ENCODE peak calls at places on chromosomes 2 and 18, in four cellular contexts. I, Y, H and L are unnamed samples.

GRCh38 chr2:96699021-96699420 is 40.8 kb downstream of the LMAN2L start:
- DNase-seq in Y (no peak), I (no peak), H (no peak), L (no peak)

GRCh38 chr2:164205347-164205746 is 415.9 kb downstream of the GRB14 start:
- DNase-seq in Y (no peak), H (peak; percentile 71), I (no peak), L (no peak)

GRCh38 chr18:75043478-75043877 is 165.5 kb downstream of the PTGR3 start:
- DNase-seq in Y (no peak), H (no peak), I (no peak), L (no peak)

GRCh38 chr18:61922435-61922834 is 29.6 kb upstream of the RNF152 start:
- DNase-seq in I (no peak), H (peak; percentile 18), Y (no peak), L (no peak)

GRCh38 chr2:85239102-85239501 is 88.7 kb downstream of the TGOLN2 start:
- DNase-seq in H (no peak), Y (no peak), I (no peak), L (no peak)

GRCh38 chr2:132589060-132589765 is 80.8 kb downstream of the LYPD1 start:
- DNase-seq in I (no peak), H (no peak), Y (no peak), L (peak; percentile 30)

GRCh38 chr2:1593371-1594205 is 150.7 kb downstream of the PXDN start:
- DNase-seq in Y (peak; percentile 61), I (no peak), H (peak; percentile 87), L (no peak)

GRCh38 chr2:231347081-231347480 is 48.4 kb upstream of the B3GNT7 start:
- DNase-seq in Y (no peak), H (no peak), I (no peak), L (no peak)

GRCh38 chr2:100178085-100178788 is 35.8 kb upstream of the AFF3 start:
- DNase-seq in I (peak; percentile 52), H (peak; percentile 73), Y (peak; percentile 53), L (peak; percentile 52)

GRCh38 chr18:50177294-50177992 is 17.5 kb downstream of the MYO5B start:
- DNase-seq in Y (no peak), I (no peak), H (no peak), L (no peak)

GRCh38 chr2:18976112-18976961 is 382.1 kb downstream of the OSR1 start:
- DNase-seq in I (no peak), Y (no peak), H (peak; percentile 95), L (no peak)

GRCh38 chr2:135844285-135844985 is 7.5 kb upstream of the LCT start:
- DNase-seq in I (no peak), Y (no peak), H (no peak), L (no peak)

GRCh38 chr2:17615728-17616351 is 75.3 kb downstream of the VSNL1 start:
- DNase-seq in Y (no peak), I (no peak), H (peak; percentile 70), L (no peak)

GRCh38 chr2:46461716-46462171 is 17.6 kb upstream of the TMEM247 start:
- DNase-seq in H (no peak), I (peak; percentile 27), Y (no peak), L (no peak)

GRCh38 chr18:10794771-10795170 is 268.9 kb downstream of the NAPG start:
- DNase-seq in H (no peak), Y (no peak), I (no peak), L (no peak)

GRCh38 chr2:102442967-102443828 is 20.2 kb downstream of the IL18RAP start:
- DNase-seq in H (peak; percentile 68), Y (peak; percentile 36), I (peak; percentile 52), L (peak; percentile 13)

GRCh38 chr2:10432315-10433181 is 15.6 kb downstream of the ODC1 start:
- DNase-seq in I (no peak), H (no peak), Y (peak; percentile 29), L (no peak)

GRCh38 chr2:63057249-63058148 is 6.9 kb downstream of the OTX1 start:
- DNase-seq in H (no peak), Y (peak; percentile 2), I (no peak), L (peak; percentile 15)

GRCh38 chr2:113692698-113693428 is 63.6 kb downstream of the SLC35F5 start:
- DNase-seq in Y (no peak), I (peak; percentile 46), H (no peak), L (no peak)

DNA sequence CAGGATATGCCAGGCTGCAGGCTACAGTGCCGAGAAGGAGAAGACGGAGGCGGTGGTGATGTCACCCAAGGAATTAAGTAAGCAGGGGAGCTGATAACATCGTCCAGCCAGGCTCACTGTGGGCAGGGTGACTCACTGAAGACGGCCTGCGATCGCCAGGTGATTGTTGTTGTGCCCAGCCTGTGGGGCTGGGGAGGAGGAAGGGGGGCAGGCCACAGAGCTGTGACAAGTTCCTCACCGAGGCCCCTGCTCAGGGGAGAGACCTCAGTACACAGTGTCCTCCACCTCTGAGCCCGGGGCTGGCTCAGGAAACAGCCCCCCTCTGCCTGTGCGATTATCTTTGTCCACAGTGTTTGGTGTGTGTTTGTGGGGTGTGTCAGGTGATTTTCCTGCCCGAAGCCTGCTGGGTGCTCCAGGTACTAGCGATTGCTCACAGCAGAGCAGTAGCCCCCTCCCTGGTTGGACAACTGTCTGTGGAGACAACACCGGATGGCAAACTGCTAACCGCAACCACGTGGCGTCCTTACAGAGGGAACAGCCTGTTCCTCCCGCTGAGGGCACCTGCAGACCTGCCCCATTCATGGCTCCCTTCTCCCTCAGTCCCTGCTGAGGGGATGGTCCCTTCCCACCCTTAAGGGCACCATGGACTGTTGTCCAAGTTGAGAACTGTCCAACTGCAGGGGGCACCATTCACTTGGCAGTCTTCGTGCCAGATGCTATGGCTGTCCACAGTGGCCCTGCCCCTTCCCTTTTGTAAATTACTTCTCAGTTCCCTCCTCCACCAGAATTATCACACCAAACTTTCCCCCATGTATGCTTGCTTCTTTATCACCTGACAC is 95.1 kb downstream of the ZFP36L2 start:
- DNase-seq in I (peak; percentile 83), H (peak; percentile 89), Y (peak; percentile 49), L (no peak)
- TF ChIP-seq CTCF in I (peak; percentile 59), H (peak; percentile 29), Y (peak; percentile 42), L (peak; percentile 36)

DNA sequence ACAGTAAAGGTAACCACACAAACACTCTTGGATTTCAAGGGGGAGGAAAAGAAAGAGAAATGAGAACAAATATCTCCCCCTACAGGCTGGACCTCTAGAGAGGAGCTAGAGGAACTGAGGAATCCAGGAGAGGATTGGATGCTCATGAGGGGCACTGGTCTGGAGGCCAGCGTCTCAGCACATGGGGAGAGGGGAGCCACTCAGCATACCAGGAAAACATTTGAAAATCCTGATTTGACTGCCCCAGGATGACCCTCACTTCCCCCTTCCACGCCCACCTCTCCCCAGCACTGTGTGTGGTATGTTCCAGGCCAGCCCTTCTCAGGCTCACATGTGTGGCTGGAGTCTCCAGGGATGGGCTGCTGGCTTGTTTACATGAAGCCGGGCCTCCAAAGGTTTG is 396.8 kb upstream of the ID2 start:
- DNase-seq in Y (no peak), H (peak; percentile 19), I (no peak), L (no peak)
- TF ChIP-seq CTCF in Y (peak; percentile 40), H (no peak), I (no peak), L (peak; percentile 26)

GRCh38 chr2:148644885-148645134 is 259 bp downstream of the EPC2 start:
- DNase-seq in I (no peak), Y (no peak), H (no peak), L (no peak)
- TF ChIP-seq CTCF in I (no peak), Y (no peak), H (no peak), L (no peak)

DNA sequence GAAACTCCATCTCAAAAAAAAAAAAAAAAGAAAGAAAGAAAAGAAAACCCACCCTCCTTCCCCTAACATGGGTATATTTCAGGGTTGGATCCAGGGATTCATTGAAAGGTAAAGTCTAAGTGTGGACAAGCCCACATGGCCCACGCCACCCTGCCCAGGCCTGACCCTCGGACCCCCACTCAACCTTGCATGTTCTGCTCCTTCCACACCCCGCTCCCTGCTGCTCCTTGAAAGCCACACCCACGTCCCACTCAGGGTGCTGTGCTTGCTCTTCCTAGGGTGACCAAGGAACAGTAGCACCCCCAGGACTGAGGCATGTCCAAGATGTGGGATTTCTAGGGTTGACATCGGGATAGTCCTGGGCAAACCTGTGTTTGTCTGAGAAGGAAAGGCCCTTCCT is 172.7 kb upstream of the MYCN start:
- DNase-seq in I (no peak), Y (no peak), H (no peak), L (no peak)
- TF ChIP-seq CTCF in I (no peak), Y (no peak), H (no peak), L (no peak)

GRCh38 chr2:159571540-159572260 is 44.6 kb downstream of the BAZ2B start:
- DNase-seq in I (no peak), Y (no peak), H (no peak), L (no peak)
- TF ChIP-seq CTCF in I (no peak), Y (no peak), H (no peak), L (no peak)

DNA sequence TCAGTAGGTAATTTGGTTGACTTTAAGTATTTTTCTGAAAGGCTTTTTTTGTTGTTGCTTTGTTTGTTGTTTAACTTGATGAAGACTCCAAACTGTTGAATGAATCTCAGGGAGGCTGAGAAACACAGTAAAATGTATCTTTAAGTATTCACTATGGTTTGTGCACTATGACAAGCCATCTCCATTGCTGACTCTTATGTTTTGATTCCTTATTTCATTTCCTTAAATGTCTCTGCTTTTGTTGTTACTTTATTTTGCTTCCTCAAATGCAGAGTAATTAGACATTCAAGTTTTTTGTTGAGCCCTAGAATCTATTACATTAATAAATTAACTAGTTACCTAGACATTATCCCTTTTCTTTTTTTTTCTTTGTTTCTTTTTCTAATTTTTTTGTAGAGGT is 46.3 kb upstream of the SLC39A10 start:
- DNase-seq in Y (no peak), H (no peak), I (no peak), L (no peak)
- TF ChIP-seq CTCF in Y (no peak), H (no peak), I (no peak), L (no peak)

GRCh38 chr2:97965146-97965545 is 30.6 kb downstream of the TMEM131 start:
- DNase-seq in Y (no peak), H (no peak), I (no peak), L (no peak)
- TF ChIP-seq CTCF in Y (no peak), H (no peak), I (no peak), L (no peak)

GRCh38 chr2:120402070-120402440 is 56.1 kb downstream of the INHBB start:
- DNase-seq in Y (peak; percentile 51), H (no peak), I (no peak), L (no peak)

GRCh38 chr2:120403676-120404075 is 57.7 kb downstream of the INHBB start:
- DNase-seq in I (no peak), Y (no peak), H (no peak), L (no peak)

GRCh38 chr2:120402508-120402907 is 56.6 kb downstream of the INHBB start:
- DNase-seq in H (no peak), I (no peak), Y (no peak), L (no peak)

GRCh38 chr2:120404274-120404673 is 58.3 kb downstream of the INHBB start:
- DNase-seq in I (no peak), Y (no peak), H (no peak), L (no peak)

GRCh38 chr2:120403261-120403660 is 57.3 kb downstream of the INHBB start:
- DNase-seq in H (no peak), Y (no peak), I (no peak), L (no peak)
- TF ChIP-seq CTCF in H (no peak), Y (no peak), I (no peak), L (no peak)

GRCh38 chr2:241638063-241638660 is 669 bp downstream of the ATG4B start:
- DNase-seq in I (no peak), H (peak; percentile 8), Y (no peak), L (no peak)

GRCh38 chr2:241641631-241642030 is 4.1 kb downstream of the ATG4B start:
- DNase-seq in H (no peak), Y (no peak), I (no peak), L (no peak)

GRCh38 chr2:241639385-241639784 is 1.9 kb downstream of the ATG4B start:
- DNase-seq in H (no peak), I (no peak), Y (no peak), L (no peak)

GRCh38 chr2:241638940-241639339 is 1.4 kb downstream of the ATG4B start:
- DNase-seq in I (no peak), Y (no peak), H (no peak), L (no peak)

GRCh38 chr2:241640165-241640795 is 2.8 kb downstream of the ATG4B start:
- DNase-seq in Y (no peak), H (no peak), I (no peak), L (no peak)
- TF ChIP-seq CTCF in Y (no peak), H (no peak), I (no peak), L (no peak)